ENCODE peak calls at places on chromosome 10, in six cellular contexts. C, W, S, I, P and J are unnamed samples.

GRCh38 chr10:80131499-80131901 is 1.0 kb upstream of the PLAC9 start:
- DNase-seq in C (peak), W (no peak), S (no peak), I (peak), P (no peak), J (no peak)

GRCh38 chr10:93573051-93573909 is 6.8 kb downstream of the FFAR4 start:
- DNase-seq in C (no peak), W (no peak), S (no peak), I (no peak), P (no peak), J (no peak)

GRCh38 chr10:12214763-12215218 is 18.8 kb downstream of the CDC123 start:
- DNase-seq in C (peak), W (peak), S (peak), I (no peak), P (peak), J (no peak)

GRCh38 chr10:124265776-124266467 is 152.8 kb downstream of the OAT start:
- DNase-seq in C (no peak), W (no peak), S (no peak), I (no peak), P (no peak), J (no peak)

GRCh38 chr10:31961264-31961663 is 32.6 kb upstream of the ARHGAP12 start:
- DNase-seq in C (peak), W (no peak), S (no peak), I (no peak), P (no peak), J (no peak)

GRCh38 chr10:64430690-64431323 is 909.6 kb downstream of the REEP3 start:
- DNase-seq in C (no peak), W (peak), S (no peak), I (peak), P (no peak), J (peak)

GRCh38 chr10:86693721-86694369 is 25.5 kb downstream of the LDB3 start:
- DNase-seq in C (no peak), W (no peak), S (peak), I (peak), P (peak), J (peak)

GRCh38 chr10:23081891-23082290 is 13.5 kb upstream of the MSRB2 start:
- DNase-seq in C (no peak), W (no peak), S (peak), I (no peak), P (no peak), J (no peak)

GRCh38 chr10:1272079-1272478 is 215.9 kb downstream of the WDR37 start:
- DNase-seq in C (no peak), W (no peak), S (no peak), I (no peak), P (no peak), J (no peak)

GRCh38 chr10:62264702-62265436 is 3.8 kb downstream of the RTKN2 start:
- DNase-seq in C (peak), W (peak), S (peak), I (peak), P (peak), J (peak)

GRCh38 chr10:1454428-1454827 is 282.9 kb downstream of the ADARB2 start:
- DNase-seq in C (no peak), W (no peak), S (no peak), I (no peak), P (no peak), J (no peak)

GRCh38 chr10:129771576-129772471 is 192.2 kb downstream of the EBF3 start:
- DNase-seq in C (no peak), W (no peak), S (no peak), I (peak), P (no peak), J (no peak)

GRCh38 chr10:120161116-120161515 is 268.6 kb downstream of the SEC23IP start:
- DNase-seq in C (no peak), W (no peak), S (no peak), I (no peak), P (no peak), J (no peak)

GRCh38 chr10:3886666-3887251 is 101.8 kb upstream of the KLF6 start:
- DNase-seq in C (peak), W (no peak), S (peak), I (no peak), P (peak), J (no peak)

GRCh38 chr10:17633353-17633752 is 10.6 kb upstream of the STAM start:
- DNase-seq in C (no peak), W (no peak), S (no peak), I (no peak), P (no peak), J (no peak)

GRCh38 chr10:48475943-48476278 is 129.0 kb downstream of the ARHGAP22 start:
- DNase-seq in C (no peak), W (no peak), S (no peak), I (no peak), P (no peak), J (no peak)

GRCh38 chr10:50275650-50276235 is 24.4 kb upstream of the ASAH2 start:
- DNase-seq in C (no peak), W (peak), S (peak), I (peak), P (peak), J (peak)

GRCh38 chr10:110566472-110567200 is 859 bp upstream of the SMC3 start:
- DNase-seq in C (no peak), W (peak), S (no peak), I (no peak), P (no peak), J (no peak)

GRCh38 chr10:120514035-120514620 is 57.1 kb downstream of the PLPP4 start:
- DNase-seq in C (peak), W (peak), S (peak), I (peak), P (peak), J (peak)

GRCh38 chr10:60189861-60190475 is 199.7 kb downstream of the ANK3 start:
- DNase-seq in C (no peak), W (no peak), S (no peak), I (no peak), P (no peak), J (no peak)

GRCh38 chr10:99689461-99689860 is 30.2 kb downstream of the ENTPD7 start:
- DNase-seq in C (no peak), W (no peak), S (peak), I (no peak), P (no peak), J (no peak)

GRCh38 chr10:108005627-108006026 is 841.1 kb upstream of the SORCS1 start:
- DNase-seq in C (no peak), W (no peak), S (no peak), I (no peak), P (no peak), J (no peak)

GRCh38 chr10:95560288-95561199 is 627 bp downstream of the SORBS1 start:
- DNase-seq in C (no peak), W (no peak), S (peak), I (peak), P (peak), J (no peak)

GRCh38 chr10:95441547-95441923 is 119.6 kb downstream of the SORBS1 start:
- DNase-seq in C (no peak), W (no peak), S (no peak), I (no peak), P (no peak), J (no peak)

GRCh38 chr10:116723428-116724281 is 18.7 kb downstream of the HSPA12A start:
- DNase-seq in C (no peak), W (no peak), S (no peak), I (no peak), P (no peak), J (no peak)

GRCh38 chr10:7388602-7389001 is 22.2 kb downstream of the SFMBT2 start:
- DNase-seq in C (no peak), W (no peak), S (no peak), I (no peak), P (no peak), J (no peak)

GRCh38 chr10:17512341-17513001 is 58.1 kb upstream of the ST8SIA6 start:
- DNase-seq in C (peak), W (no peak), S (peak), I (no peak), P (peak), J (no peak)

GRCh38 chr10:89540550-89540949 is 5.2 kb upstream of the SLC16A12 start:
- DNase-seq in C (no peak), W (no peak), S (peak), I (no peak), P (no peak), J (no peak)

GRCh38 chr10:44660271-44660670 is 250.9 kb upstream of the TMEM72 start:
- DNase-seq in C (no peak), W (no peak), S (peak), I (no peak), P (no peak), J (no peak)

DNA sequence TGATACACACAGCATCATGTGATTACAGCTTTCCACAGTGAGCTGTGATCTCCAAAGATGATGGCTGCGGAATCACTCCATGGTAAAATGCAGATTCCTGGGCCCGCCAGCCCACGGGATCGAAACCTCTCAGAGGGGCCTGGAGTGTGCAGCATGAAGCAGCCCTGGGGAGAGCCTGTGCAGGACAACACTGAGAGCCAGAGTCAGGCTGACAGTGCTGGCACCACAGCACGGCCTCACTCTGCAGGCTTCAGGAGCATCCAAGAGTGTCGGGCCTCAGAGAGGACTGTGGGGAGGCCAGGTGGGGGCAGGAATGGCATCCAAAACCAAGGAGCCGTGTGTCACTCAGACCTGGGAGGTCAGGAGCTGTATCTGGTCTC is 533.4 kb downstream of the TCERG1L start:
- DNase-seq in C (no peak), W (no peak), S (no peak), I (no peak), P (no peak), J (no peak)
- H4K91ac ChIP-seq in C (no peak), W (no peak), S (no peak), I (no peak), P (no peak), J (no peak)

GRCh38 chr10:106894675-106895074 is 269.8 kb downstream of the SORCS1 start:
- DNase-seq in C (no peak), W (no peak), S (no peak), I (no peak), P (no peak), J (no peak)

GRCh38 chr10:106904209-106904608 is 260.3 kb downstream of the SORCS1 start:
- DNase-seq in C (no peak), W (no peak), S (no peak), I (no peak), P (no peak), J (no peak)

GRCh38 chr10:106898441-106898840 is 266.1 kb downstream of the SORCS1 start:
- DNase-seq in C (no peak), W (no peak), S (no peak), I (no peak), P (no peak), J (no peak)

GRCh38 chr10:106897631-106898161 is 266.8 kb downstream of the SORCS1 start:
- DNase-seq in C (no peak), W (no peak), S (no peak), I (no peak), P (no peak), J (no peak)

DNA sequence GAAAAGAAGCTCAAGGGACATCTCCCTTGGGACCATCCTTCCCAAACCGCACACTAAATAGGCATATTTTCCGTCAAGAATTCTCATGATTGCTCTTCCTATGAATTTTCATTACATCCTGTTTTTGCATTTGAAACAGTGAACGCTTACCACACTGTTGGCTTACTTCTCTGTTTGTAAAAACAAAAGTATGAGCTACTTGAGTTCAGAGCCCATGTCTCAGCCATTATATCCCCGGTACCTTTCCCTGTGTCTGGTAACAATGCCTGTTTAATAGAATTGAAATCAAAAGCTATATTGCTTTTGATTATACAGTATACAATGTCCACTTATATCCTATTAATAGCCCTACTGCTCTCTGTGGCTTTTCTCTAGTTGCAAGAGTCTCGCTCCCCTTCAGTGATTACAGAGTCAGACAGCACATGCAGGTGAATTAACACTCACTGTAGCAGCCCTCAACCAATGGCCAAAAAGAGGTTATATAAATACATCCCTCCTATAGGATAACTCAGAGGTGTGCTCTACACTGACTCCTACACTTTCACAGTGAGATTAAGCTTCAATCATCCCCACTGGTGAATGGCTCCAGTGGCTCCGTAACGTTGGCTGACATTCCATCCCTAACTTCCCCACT is 264.3 kb downstream of the SORCS1 start:
- DNase-seq in C (no peak), W (no peak), S (no peak), I (no peak), P (no peak), J (no peak)
- H4K91ac ChIP-seq in C (no peak), W (no peak), S (no peak), I (no peak), P (no peak), J (no peak)

DNA sequence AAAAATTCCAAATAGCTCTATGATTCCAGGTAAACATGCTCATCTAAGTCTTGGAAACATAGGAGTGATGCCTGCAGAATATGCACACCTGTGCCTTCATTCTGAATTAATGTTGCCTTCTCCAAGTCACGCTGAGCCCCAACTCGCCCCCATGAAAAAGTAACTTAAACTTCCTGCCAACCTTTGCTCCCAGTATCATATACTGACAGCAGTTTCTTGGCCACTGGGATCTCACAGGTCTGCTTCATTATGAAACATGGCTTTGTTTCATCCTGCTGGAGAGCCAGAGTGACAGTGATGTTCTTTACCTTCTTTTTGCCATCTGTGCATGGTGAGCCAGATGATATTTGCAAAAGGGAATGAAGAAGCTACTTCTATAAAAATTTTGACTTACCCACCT is 34.9 kb downstream of the ABLIM1 start:
- DNase-seq in C (no peak), W (no peak), S (no peak), I (no peak), P (no peak), J (no peak)
- H4K91ac ChIP-seq in C (no peak), W (no peak), S (no peak), I (no peak), P (no peak), J (no peak)

GRCh38 chr10:98167191-98167590 is 32.7 kb downstream of the R3HCC1L start:
- DNase-seq in C (no peak), W (no peak), S (no peak), I (no peak), P (no peak), J (no peak)
- H4K91ac ChIP-seq in C (no peak), W (no peak), S (no peak), I (no peak), P (no peak), J (no peak)

DNA sequence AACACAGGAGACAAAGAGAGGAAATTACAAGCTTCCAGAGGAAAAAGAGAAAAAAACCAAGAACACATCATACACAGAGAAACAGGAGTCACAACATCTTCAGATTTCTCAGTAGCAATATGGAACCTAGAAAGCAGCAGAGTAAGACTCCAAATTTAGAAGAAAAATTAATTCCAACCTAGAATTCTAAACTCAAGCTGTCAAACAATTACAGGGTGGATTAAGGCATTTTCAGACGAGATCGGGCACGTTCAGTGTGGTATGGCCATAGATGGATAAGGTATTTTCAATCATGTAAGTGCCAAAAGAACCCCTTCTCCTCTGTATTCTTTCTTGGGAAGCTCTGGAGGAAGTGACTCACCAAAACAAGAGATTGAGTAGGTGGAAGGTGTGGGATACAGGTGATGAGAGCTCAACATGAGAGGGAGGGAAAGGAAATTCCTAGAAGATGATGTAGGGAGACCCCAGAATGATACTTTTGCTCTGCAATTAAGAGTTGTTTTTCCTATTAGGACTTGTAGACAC is 51.6 kb downstream of the FAM204A start:
- DNase-seq in C (no peak), W (no peak), S (no peak), I (no peak), P (no peak), J (no peak)
- H4K91ac ChIP-seq in C (no peak), W (no peak), S (no peak), I (no peak), P (no peak), J (no peak)

GRCh38 chr10:71344154-71344915 is 25.3 kb downstream of the SLC29A3 start:
- DNase-seq in C (no peak), W (no peak), S (no peak), I (peak), P (no peak), J (peak)
- H4K91ac ChIP-seq in C (peak), W (no peak), S (no peak), I (no peak), P (no peak), J (peak)

GRCh38 chr10:88027570-88027969 is 164.1 kb downstream of the PTEN start:
- DNase-seq in C (no peak), W (no peak), S (no peak), I (no peak), P (no peak), J (no peak)

GRCh38 chr10:88028654-88029053 is 165.2 kb downstream of the PTEN start:
- DNase-seq in C (no peak), W (no peak), S (no peak), I (no peak), P (no peak), J (no peak)

GRCh38 chr10:88019753-88020152 is 156.3 kb downstream of the PTEN start:
- DNase-seq in C (no peak), W (no peak), S (peak), I (no peak), P (peak), J (no peak)

GRCh38 chr10:88028072-88028471 is 164.6 kb downstream of the PTEN start:
- DNase-seq in C (no peak), W (no peak), S (no peak), I (no peak), P (no peak), J (no peak)

GRCh38 chr10:88023676-88024075 is 160.3 kb downstream of the PTEN start:
- DNase-seq in C (peak), W (no peak), S (no peak), I (no peak), P (no peak), J (no peak)
- H4K91ac ChIP-seq in C (no peak), W (no peak), S (no peak), I (no peak), P (no peak), J (no peak)